ENCODE peak calls at places on chromosomes 11 and 22, in six cellular contexts. Y is activated CD8-positive, alpha-beta T cell treated with anti-CD3 and anti-CD28 coated beads for 36 hours; C is AG09319; F is ELF-1; W is GM12878; I is stimulated activated CD8-positive, alpha-beta memory T cell treated with anti-CD3 and anti-CD28 coated beads, Interleukin-4, amount 100 ng/mL, for 4 hours. O is an unnamed sample.

GRCh38 chr11:73453562-73453961 is 77.4 kb downstream of the RELT start:
- DNase-seq in I (no peak), F (no peak), C (no peak), Y (no peak), W (no peak), O (no peak)

GRCh38 chr11:61967177-61967923 is at the start of gene FTH1:
- DNase-seq in F (peak), C (peak), Y (peak), W (no peak), I (peak), O (peak)

GRCh38 chr22:48883211-48883960 is 944.3 kb downstream of the BRD1 start:
- DNase-seq in I (no peak), F (no peak), C (no peak), W (no peak), Y (no peak), O (no peak)

GRCh38 chr11:64284048-64284961 is at the start of gene BAD:
- DNase-seq in C (peak), Y (peak), W (no peak), F (peak), I (peak), O (no peak)

GRCh38 chr11:28701760-28702449 is 593.7 kb downstream of the METTL15 start:
- DNase-seq in Y (no peak), I (no peak), W (no peak), F (no peak), C (no peak), O (no peak)

GRCh38 chr11:12465332-12465731 is 88.0 kb downstream of the PARVA start:
- DNase-seq in F (no peak), W (no peak), C (no peak), I (no peak), Y (no peak), O (no peak)

GRCh38 chr11:75147875-75148263 is 3.0 kb upstream of the SLCO2B1 start:
- DNase-seq in Y (no peak), F (no peak), W (no peak), I (no peak), C (no peak), O (no peak)

GRCh38 chr11:60085909-60086308 is 2.6 kb upstream of the MS4A2 start:
- DNase-seq in Y (no peak), I (no peak), W (no peak), F (no peak), C (no peak), O (no peak)

GRCh38 chr11:2207212-2207611 is 35.6 kb upstream of the TH start:
- DNase-seq in Y (no peak), C (no peak), I (no peak), W (no peak), F (peak), O (no peak)

GRCh38 chr11:132632641-132633124 is 899.6 kb downstream of the OPCML start:
- DNase-seq in F (no peak), W (no peak), C (peak), I (no peak), Y (no peak), O (no peak)

GRCh38 chr22:50173221-50173982 is 2.9 kb downstream of the PANX2 start:
- DNase-seq in F (no peak), Y (no peak), W (no peak), C (no peak), I (no peak), O (no peak)

GRCh38 chr11:86275493-86276370 is 26.3 kb upstream of the HIKESHI start:
- DNase-seq in W (no peak), F (no peak), C (no peak), I (no peak), Y (no peak), O (no peak)

GRCh38 chr11:36490026-36490806 is 19.9 kb downstream of the TRAF6 start:
- DNase-seq in Y (no peak), W (no peak), I (no peak), F (no peak), C (no peak), O (no peak)

GRCh38 chr11:17917556-17917955 is 95.3 kb downstream of the SERGEF start:
- DNase-seq in I (no peak), F (no peak), Y (no peak), C (no peak), W (no peak), O (no peak)

GRCh38 chr11:9089636-9090035 is 1.8 kb downstream of the SCUBE2 start:
- DNase-seq in F (no peak), W (no peak), I (no peak), C (no peak), Y (no peak), O (no peak)

GRCh38 chr22:50253941-50254340 is 2.9 kb upstream of the HDAC10 start:
- DNase-seq in F (no peak), C (no peak), W (no peak), I (no peak), Y (no peak), O (no peak)

GRCh38 chr11:96207459-96208449 is 135.2 kb downstream of the MAML2 start:
- DNase-seq in I (no peak), W (no peak), C (no peak), Y (peak), F (peak), O (no peak)

GRCh38 chr22:20027966-20028854 is 7.3 kb downstream of the TANGO2 start:
- DNase-seq in C (no peak), I (no peak), W (no peak), F (no peak), Y (peak), O (no peak)

GRCh38 chr22:31829505-31829904 is 75.7 kb downstream of the DEPDC5 start:
- DNase-seq in Y (peak), C (peak), F (no peak), W (peak), I (no peak), O (no peak)

GRCh38 chr11:107176148-107177105 is 158.2 kb upstream of the GUCY1A2 start:
- DNase-seq in I (no peak), F (peak), W (no peak), C (no peak), Y (no peak), O (no peak)

GRCh38 chr11:92141159-92141558 is 83.5 kb upstream of the FAT3 start:
- DNase-seq in C (no peak), W (no peak), F (no peak), I (no peak), Y (no peak), O (no peak)

GRCh38 chr11:20080032-20080685 is 80.1 kb downstream of the DBX1 start:
- DNase-seq in F (no peak), I (no peak), C (no peak), W (peak), Y (no peak), O (no peak)

GRCh38 chr11:11995601-11996000 is 12.8 kb downstream of the DKK3 start:
- DNase-seq in Y (peak), F (no peak), C (no peak), I (no peak), W (no peak), O (no peak)

GRCh38 chr11:8059030-8059429 is 22.0 kb upstream of the TUB start:
- DNase-seq in W (no peak), F (no peak), I (no peak), C (no peak), Y (no peak), O (no peak)

GRCh38 chr11:10762185-10762584 is 11.1 kb downstream of the CTR9 start:
- DNase-seq in W (peak), F (no peak), C (no peak), Y (no peak), I (no peak), O (peak)

GRCh38 chr11:1970956-1971355 is 23.8 kb downstream of the MRPL23 start:
- DNase-seq in F (peak), C (no peak), I (no peak), W (no peak), Y (no peak), O (no peak)

GRCh38 chr11:16511109-16511806 is 154.9 kb upstream of the SOX6 start:
- DNase-seq in I (no peak), C (no peak), Y (no peak), W (no peak), F (no peak), O (no peak)

GRCh38 chr11:13364388-13364787 is 86.8 kb downstream of the BMAL1 start:
- DNase-seq in I (no peak), Y (no peak), C (no peak), W (no peak), F (peak), O (no peak)

GRCh38 chr11:61574611-61575010 is 6.3 kb downstream of the SYT7 start:
- DNase-seq in C (no peak), Y (no peak), F (no peak), W (no peak), I (no peak), O (no peak)

GRCh38 chr11:8873966-8874365 is 37.0 kb upstream of the AKIP1 start:
- DNase-seq in F (no peak), Y (no peak), I (no peak), C (no peak), W (no peak), O (no peak)

GRCh38 chr11:122337241-122338176 is 221.5 kb upstream of the BLID start:
- DNase-seq in W (no peak), F (no peak), Y (no peak), C (no peak), I (no peak), O (no peak)

GRCh38 chr22:44225091-44225689 is 44.5 kb downstream of the PARVG start:
- DNase-seq in W (no peak), F (no peak), Y (no peak), C (no peak), I (no peak), O (no peak)

GRCh38 chr11:3096909-3097395 is 39.7 kb upstream of the CARS1 start:
- DNase-seq in I (no peak), Y (no peak), W (no peak), C (no peak), F (no peak), O (no peak)

GRCh38 chr11:13116491-13116890 is 107.4 kb downstream of the RASSF10 start:
- DNase-seq in C (no peak), I (no peak), W (no peak), F (no peak), Y (no peak), O (no peak)

GRCh38 chr11:128532016-128532570 is 55.3 kb downstream of the ETS1 start:
- DNase-seq in F (no peak), W (no peak), C (no peak), I (no peak), Y (no peak), O (no peak)

O was measured in GM12864.